ENCODE peak calls at places on chromosomes 7 and 10, in five cellular contexts. One of them, this sample, is unnamed.

GRCh38 chr7:7257899-7258692 is 75.8 kb downstream of the C1GALT1 start:
- DNase-seq in lung: no peak
- DNase-seq in heart right ventricle: no peak
- DNase-seq in neural progenitor cell: no peak
- DNase-seq in stomach: no peak
- DNase-seq in this sample: no peak

GRCh38 chr7:148962823-148963582 is 65.3 kb downstream of the PDIA4 start:
- DNase-seq in lung: peak; percentile 54
- DNase-seq in heart right ventricle: peak; percentile 70
- DNase-seq in neural progenitor cell: peak; percentile 61
- DNase-seq in stomach: peak; percentile 61
- DNase-seq in this sample: no peak

GRCh38 chr10:48745662-48746245 is 61.1 kb downstream of the WDFY4 start:
- DNase-seq in lung: peak; percentile 25
- DNase-seq in heart right ventricle: no peak
- DNase-seq in neural progenitor cell: peak; percentile 46
- DNase-seq in stomach: no peak
- DNase-seq in this sample: peak; percentile 28

GRCh38 chr10:86222336-86222650 is 144.3 kb downstream of the GRID1 start:
- DNase-seq in lung: no peak
- DNase-seq in heart right ventricle: no peak
- DNase-seq in neural progenitor cell: no peak
- DNase-seq in stomach: no peak
- DNase-seq in this sample: no peak

GRCh38 chr7:100854146-100854895 is 1.8 kb downstream of the SLC12A9 start:
- DNase-seq in lung: no peak
- DNase-seq in heart right ventricle: no peak
- DNase-seq in neural progenitor cell: no peak
- DNase-seq in stomach: no peak
- DNase-seq in this sample: no peak

GRCh38 chr10:21020545-21020944 is 123.4 kb upstream of the NEBL start:
- DNase-seq in lung: no peak
- DNase-seq in heart right ventricle: no peak
- DNase-seq in neural progenitor cell: peak; percentile 44
- DNase-seq in stomach: peak; percentile 32
- DNase-seq in this sample: no peak

GRCh38 chr7:5213286-5213645 is 23.2 kb downstream of the WIPI2 start:
- DNase-seq in lung: no peak
- DNase-seq in heart right ventricle: no peak
- DNase-seq in neural progenitor cell: no peak
- DNase-seq in stomach: no peak
- DNase-seq in this sample: no peak

GRCh38 chr7:129886184-129886817 is 66.5 kb downstream of the UBE2H start:
- DNase-seq in lung: no peak
- DNase-seq in heart right ventricle: no peak
- DNase-seq in neural progenitor cell: no peak
- DNase-seq in stomach: no peak
- DNase-seq in this sample: no peak

GRCh38 chr7:157391036-157391710 is 54.4 kb downstream of the DNAJB6 start:
- DNase-seq in lung: no peak
- DNase-seq in heart right ventricle: no peak
- DNase-seq in neural progenitor cell: no peak
- DNase-seq in stomach: no peak
- DNase-seq in this sample: no peak

GRCh38 chr7:767941-768729 is 41.1 kb upstream of the PRKAR1B start:
- DNase-seq in lung: no peak
- DNase-seq in heart right ventricle: no peak
- DNase-seq in neural progenitor cell: no peak
- DNase-seq in stomach: no peak
- DNase-seq in this sample: peak; percentile 68

GRCh38 chr7:119720541-119720940 is 552.4 kb upstream of the KCND2 start:
- DNase-seq in lung: no peak
- DNase-seq in heart right ventricle: no peak
- DNase-seq in neural progenitor cell: no peak
- DNase-seq in stomach: no peak
- DNase-seq in this sample: no peak

GRCh38 chr10:102588875-102589274 is 55.4 kb upstream of the TRIM8 start:
- DNase-seq in lung: no peak
- DNase-seq in heart right ventricle: no peak
- DNase-seq in neural progenitor cell: no peak
- DNase-seq in stomach: no peak
- DNase-seq in this sample: no peak

GRCh38 chr10:49609283-49610014 is 661 bp upstream of the SLC18A3 start:
- DNase-seq in lung: no peak
- DNase-seq in heart right ventricle: no peak
- DNase-seq in neural progenitor cell: peak; percentile 52
- DNase-seq in stomach: no peak
- DNase-seq in this sample: no peak

GRCh38 chr7:133436014-133436428 is 183.1 kb downstream of the EXOC4 start:
- DNase-seq in lung: no peak
- DNase-seq in heart right ventricle: no peak
- DNase-seq in neural progenitor cell: no peak
- DNase-seq in stomach: no peak
- DNase-seq in this sample: no peak

GRCh38 chr10:6347391-6347951 is 144.7 kb downstream of the PFKFB3 start:
- DNase-seq in lung: no peak
- DNase-seq in heart right ventricle: no peak
- DNase-seq in neural progenitor cell: no peak
- DNase-seq in stomach: no peak
- DNase-seq in this sample: no peak

GRCh38 chr10:6349846-6350245 is 147.1 kb downstream of the PFKFB3 start:
- DNase-seq in lung: no peak
- DNase-seq in heart right ventricle: no peak
- DNase-seq in neural progenitor cell: no peak
- DNase-seq in stomach: no peak
- DNase-seq in this sample: no peak

GRCh38 chr10:6346621-6347020 is 143.9 kb downstream of the PFKFB3 start:
- DNase-seq in lung: no peak
- DNase-seq in heart right ventricle: no peak
- DNase-seq in neural progenitor cell: no peak
- DNase-seq in stomach: no peak
- DNase-seq in this sample: no peak

GRCh38 chr10:6350609-6351008 is 147.9 kb downstream of the PFKFB3 start:
- DNase-seq in lung: no peak
- DNase-seq in heart right ventricle: no peak
- DNase-seq in neural progenitor cell: no peak
- DNase-seq in stomach: no peak
- DNase-seq in this sample: no peak

DNA sequence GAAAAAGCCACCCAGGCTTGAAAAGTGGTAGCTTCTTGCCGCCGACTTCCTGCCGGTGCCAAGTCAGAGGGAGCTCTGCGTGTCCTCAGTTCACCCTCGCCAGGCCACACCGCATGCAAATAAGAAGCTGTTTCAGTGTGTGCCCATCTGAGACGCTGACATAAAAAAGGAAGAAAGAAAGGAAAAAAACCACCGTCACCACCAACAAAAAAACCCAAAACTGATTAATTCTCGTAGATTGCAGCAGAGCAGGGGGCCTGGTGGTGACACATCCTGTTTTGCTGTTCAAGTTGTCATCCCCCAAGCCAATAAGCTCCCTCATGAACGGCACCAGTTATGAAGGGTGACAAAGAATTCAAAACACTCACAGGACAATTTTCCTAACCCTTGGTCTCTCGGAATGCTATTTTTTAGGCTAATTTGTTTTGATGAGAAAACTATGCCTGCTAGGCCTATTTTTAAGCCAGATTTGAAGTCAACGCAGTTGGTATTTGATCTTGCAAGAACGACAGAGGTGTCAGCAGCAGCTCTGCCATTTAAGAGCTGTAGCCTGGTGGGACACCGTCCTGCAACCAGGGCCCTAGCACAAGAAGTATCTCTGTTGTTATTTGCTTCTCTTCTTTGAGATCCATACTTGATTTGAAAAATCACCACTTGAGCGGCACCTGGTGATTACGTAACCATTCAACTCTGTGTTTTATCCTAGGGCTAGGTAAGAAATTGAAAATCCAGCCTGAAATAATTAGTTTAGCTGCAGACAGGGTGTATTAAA is 145.5 kb downstream of the PFKFB3 start:
- DNase-seq in lung: no peak
- DNase-seq in heart right ventricle: peak; percentile 23
- DNase-seq in neural progenitor cell: no peak
- DNase-seq in stomach: peak; percentile 51
- DNase-seq in this sample: no peak
- H3K4me3 ChIP-seq in lung: no peak overlapping the region
- H3K4me3 ChIP-seq in heart right ventricle: no peak overlapping the region
- H3K4me3 ChIP-seq in neural progenitor cell: no peak overlapping the region
- H3K4me3 ChIP-seq in stomach: no peak overlapping the region
- H3K4me3 ChIP-seq in this sample: no peak overlapping the region

GRCh38 chr10:26728957-26729356 is 31.5 kb downstream of the PDSS1 start:
- DNase-seq in lung: peak; percentile 1
- DNase-seq in heart right ventricle: no peak
- DNase-seq in neural progenitor cell: no peak
- DNase-seq in stomach: no peak
- DNase-seq in this sample: no peak
- TF ChIP-seq CTCF in lung: no peak
- TF ChIP-seq CTCF in heart right ventricle: no peak
- TF ChIP-seq CTCF in neural progenitor cell: no peak
- TF ChIP-seq CTCF in stomach: no peak
- TF ChIP-seq CTCF in this sample: no peak

GRCh38 chr7:68725843-68726242 is 872.4 kb upstream of the AUTS2 start:
- DNase-seq in lung: no peak
- DNase-seq in heart right ventricle: no peak
- DNase-seq in neural progenitor cell: no peak
- DNase-seq in stomach: no peak
- DNase-seq in this sample: no peak
- H3K4me1 ChIP-seq in lung: no peaks in the 10 kb centered on the region
- H3K4me1 ChIP-seq in heart right ventricle: no peaks in the 10 kb centered on the region
- H3K4me1 ChIP-seq in neural progenitor cell: no peaks in the 10 kb centered on the region
- H3K4me1 ChIP-seq in stomach: peaks cover 5% of the 10 kb centered on the region
- H3K4me1 ChIP-seq in this sample: no peaks in the 10 kb centered on the region

GRCh38 chr7:79453558-79454324 is at the start of gene MAGI2:
- DNase-seq in lung: peak; percentile 77
- DNase-seq in heart right ventricle: peak; percentile 89
- DNase-seq in neural progenitor cell: peak; percentile 78
- DNase-seq in stomach: peak; percentile 37
- DNase-seq in this sample: peak; percentile 84
- H3K4me3 ChIP-seq in lung: peak within 1 kb of the TSS; percentile 66
- H3K4me3 ChIP-seq in heart right ventricle: peak within 1 kb of the TSS; percentile 95
- H3K4me3 ChIP-seq in neural progenitor cell: peak within 1 kb of the TSS; percentile 60
- H3K4me3 ChIP-seq in stomach: peak within 1 kb of the TSS; percentile 66
- H3K4me3 ChIP-seq in this sample: peak within 1 kb of the TSS; percentile 78

GRCh38 chr7:65006094-65006992 is at the start of gene ERV3-1:
- DNase-seq in lung: peak; percentile 98
- DNase-seq in heart right ventricle: peak; percentile 98
- DNase-seq in neural progenitor cell: peak; percentile 97
- DNase-seq in stomach: peak; percentile 96
- DNase-seq in this sample: peak; percentile 99
- TF ChIP-seq CTCF in lung: no peak
- TF ChIP-seq CTCF in heart right ventricle: no peak
- TF ChIP-seq CTCF in neural progenitor cell: no peak
- TF ChIP-seq CTCF in stomach: no peak
- TF ChIP-seq CTCF in this sample: no peak

DNA sequence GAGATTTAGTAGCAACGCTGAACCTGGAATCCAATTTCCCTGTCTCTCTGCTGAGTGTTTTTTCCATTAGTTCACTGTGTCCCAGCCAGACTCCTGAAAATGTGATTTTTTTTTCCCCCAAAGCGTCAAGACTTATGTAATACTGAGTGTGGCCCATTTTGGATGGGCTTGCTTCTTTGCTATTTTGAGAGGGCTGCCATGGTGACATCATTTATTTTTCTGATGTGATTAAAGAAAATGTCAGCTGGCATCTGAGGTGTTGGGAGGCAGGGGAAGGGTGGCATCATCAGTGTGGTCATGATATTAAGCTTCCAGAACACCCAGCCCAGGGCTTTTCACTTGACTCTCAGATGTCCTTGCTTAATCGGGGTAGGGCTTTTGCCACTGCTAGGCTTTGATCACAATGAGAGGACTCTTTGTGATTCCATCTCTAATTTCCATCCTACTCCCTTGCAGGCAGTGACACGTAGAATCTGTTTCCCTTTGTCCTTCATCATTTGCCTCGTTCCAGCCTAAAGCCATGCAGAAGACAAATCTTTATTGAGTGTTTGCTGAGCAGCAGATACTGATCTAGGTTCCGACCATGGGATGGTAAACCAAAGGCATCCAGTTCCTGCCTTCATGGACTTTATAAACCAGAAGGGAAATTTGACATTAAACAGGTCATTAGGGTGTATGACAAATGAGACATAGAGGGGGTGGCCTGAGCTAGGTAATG is 7.4 kb downstream of the ZNF365 start:
- DNase-seq in lung: no peak
- DNase-seq in heart right ventricle: no peak
- DNase-seq in neural progenitor cell: no peak
- DNase-seq in stomach: no peak
- DNase-seq in this sample: no peak
- H3K4me1 ChIP-seq in lung: no peaks in the 10 kb centered on the region
- H3K4me1 ChIP-seq in heart right ventricle: no peaks in the 10 kb centered on the region
- H3K4me1 ChIP-seq in neural progenitor cell: no peaks in the 10 kb centered on the region
- H3K4me1 ChIP-seq in stomach: no peaks in the 10 kb centered on the region
- H3K4me1 ChIP-seq in this sample: peaks cover 27% of the 10 kb centered on the region

DNA sequence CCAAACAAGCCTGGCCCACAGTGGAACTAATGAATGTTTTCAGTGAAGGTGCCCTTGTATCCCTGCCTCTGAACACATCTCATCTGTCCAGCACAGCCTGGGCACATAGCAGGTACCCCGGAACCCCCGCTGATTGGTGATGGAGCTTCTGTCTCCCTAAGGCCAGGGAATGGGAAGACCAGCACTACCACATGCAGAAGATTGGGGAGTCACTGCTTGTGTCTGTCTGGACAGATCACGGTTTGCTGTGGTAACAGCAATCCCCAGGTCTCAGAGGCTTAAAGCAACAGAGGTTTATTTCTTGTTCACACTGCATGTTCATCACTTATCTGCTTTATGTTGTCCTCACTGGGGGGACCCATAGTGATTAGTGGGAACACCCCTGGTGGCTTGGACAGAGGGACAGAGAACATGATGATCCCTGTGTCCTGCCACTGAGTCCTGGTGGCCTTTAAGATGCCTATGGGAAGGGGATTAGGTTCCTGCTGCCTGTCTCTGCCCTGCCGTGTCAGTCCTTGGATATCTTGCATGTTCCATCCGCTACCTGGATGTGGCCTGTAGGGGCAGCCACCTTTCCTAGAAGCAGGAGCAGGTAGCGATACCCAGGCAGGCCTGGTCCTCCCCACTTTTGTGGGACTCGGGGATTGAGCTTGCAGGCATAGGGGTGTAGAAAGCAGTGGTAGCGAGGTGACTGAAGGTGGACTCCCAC is 3.6 kb downstream of the TSPAN14 start:
- DNase-seq in lung: no peak
- DNase-seq in heart right ventricle: no peak
- DNase-seq in neural progenitor cell: peak; percentile 35
- DNase-seq in stomach: no peak
- DNase-seq in this sample: no peak
- H3K4me3 ChIP-seq in lung: peak overlapping the region; percentile 24
- H3K4me3 ChIP-seq in heart right ventricle: peak overlapping the region; percentile 85
- H3K4me3 ChIP-seq in neural progenitor cell: no peak overlapping the region
- H3K4me3 ChIP-seq in stomach: no peak overlapping the region
- H3K4me3 ChIP-seq in this sample: no peak overlapping the region

GRCh38 chr7:55170335-55170734 is 151.5 kb downstream of the EGFR start:
- DNase-seq in lung: no peak
- DNase-seq in heart right ventricle: no peak
- DNase-seq in neural progenitor cell: no peak
- DNase-seq in stomach: no peak
- DNase-seq in this sample: no peak
- TF ChIP-seq CTCF in lung: no peak
- TF ChIP-seq CTCF in heart right ventricle: no peak
- TF ChIP-seq CTCF in neural progenitor cell: no peak
- TF ChIP-seq CTCF in stomach: no peak
- TF ChIP-seq CTCF in this sample: no peak

GRCh38 chr7:50330254-50330653 is 25.7 kb downstream of the IKZF1 start:
- DNase-seq in lung: no peak
- DNase-seq in heart right ventricle: no peak
- DNase-seq in neural progenitor cell: no peak
- DNase-seq in stomach: no peak
- DNase-seq in this sample: no peak
- H3K4me1 ChIP-seq in lung: no peaks in the 10 kb centered on the region
- H3K4me1 ChIP-seq in heart right ventricle: no peaks in the 10 kb centered on the region
- H3K4me1 ChIP-seq in neural progenitor cell: peaks cover 18% of the 10 kb centered on the region
- H3K4me1 ChIP-seq in stomach: peaks cover 25% of the 10 kb centered on the region
- H3K4me1 ChIP-seq in this sample: no peaks in the 10 kb centered on the region

This sample was measured in right atrium auricular region.